ENCODE peak calls at places on chromosome 3, in four cellular contexts. G is Peyer's patch, R is cardiac fibroblast, H is GM12891. M is an unnamed sample.

GRCh38 chr3:63762180-63762579 is 56.9 kb upstream of the C3orf49 start:
- DNase-seq in G (no peak), H (no peak), R (peak), M (no peak)

GRCh38 chr3:87088984-87089841 is 98.3 kb upstream of the VGLL3 start:
- DNase-seq in H (peak), R (peak), G (peak), M (peak)

GRCh38 chr3:150227839-150228238 is 180.3 kb upstream of the TSC22D2 start:
- DNase-seq in G (peak), H (peak), R (peak), M (peak)

GRCh38 chr3:10023587-10024310 is 2.5 kb upstream of the FANCD2 start:
- DNase-seq in R (peak), H (no peak), G (no peak), M (no peak)

GRCh38 chr3:99965077-99965476 is 147.4 kb downstream of the CMSS1 start:
- DNase-seq in R (peak), H (no peak), G (no peak), M (peak)

GRCh38 chr3:13883681-13884080 is 3.8 kb upstream of the WNT7A start:
- DNase-seq in G (no peak), H (no peak), R (no peak), M (no peak)

GRCh38 chr3:146350852-146351251 is 99.9 kb upstream of the PLSCR4 start:
- DNase-seq in G (no peak), H (no peak), R (no peak), M (no peak)

GRCh38 chr3:78420611-78421010 is 1347.2 kb downstream of the ROBO1 start:
- DNase-seq in R (no peak), H (no peak), G (no peak), M (no peak)

GRCh38 chr3:94862703-94863102 is 799.8 kb downstream of the NSUN3 start:
- DNase-seq in H (no peak), R (peak), G (no peak), M (no peak)

GRCh38 chr3:181103605-181104004 is 114.1 kb upstream of the DNAJC19 start:
- DNase-seq in G (no peak), H (no peak), R (no peak), M (no peak)

GRCh38 chr3:33717616-33717865 is 513 bp downstream of the CLASP2 start:
- DNase-seq in G (peak), H (peak), R (peak), M (peak)

GRCh38 chr3:76024640-76025039 is 239.3 kb upstream of the ZNF717 start:
- DNase-seq in R (peak), G (no peak), H (no peak), M (no peak)

GRCh38 chr3:188832146-188832545 is 339.6 kb upstream of the TPRG1 start:
- DNase-seq in G (no peak), H (no peak), R (no peak), M (no peak)

GRCh38 chr3:125067225-125067624 is 11.4 kb upstream of the HEG1 start:
- DNase-seq in H (no peak), G (no peak), R (peak), M (no peak)

GRCh38 chr3:194945508-194945907 is 259.8 kb downstream of the FAM43A start:
- DNase-seq in R (no peak), G (no peak), H (no peak), M (no peak)

GRCh38 chr3:155664922-155665695 is 79.8 kb downstream of the PLCH1 start:
- DNase-seq in R (peak), G (peak), H (no peak), M (peak)

GRCh38 chr3:79886204-79886603 is 118.4 kb upstream of the ROBO1 start:
- DNase-seq in H (no peak), R (no peak), G (no peak), M (no peak)

GRCh38 chr3:84905556-84905920 is 53.3 kb upstream of the CADM2 start:
- DNase-seq in G (no peak), R (no peak), H (no peak), M (no peak)

GRCh38 chr3:23594897-23595670 is 210.7 kb upstream of the UBE2E1 start:
- DNase-seq in R (peak), H (no peak), G (no peak), M (no peak)

GRCh38 chr3:29281265-29282228 is 676 bp downstream of the RBMS3 start:
- DNase-seq in H (no peak), G (no peak), R (peak), M (peak)

GRCh38 chr3:49165771-49166751 is at the start of gene CCDC71:
- DNase-seq in R (peak), H (peak), G (peak), M (peak)

GRCh38 chr3:48692551-48692950 is 6.8 kb upstream of the NCKIPSD start:
- DNase-seq in H (no peak), R (no peak), G (no peak), M (no peak)

GRCh38 chr3:32283304-32283703 is 44.8 kb downstream of the CMTM8 start:
- DNase-seq in H (no peak), R (peak), G (no peak), M (peak)

GRCh38 chr3:138862924-138863775 is 28.4 kb upstream of the PIK3CB start:
- DNase-seq in R (peak), H (no peak), G (peak), M (peak)

GRCh38 chr3:36631549-36631948 is 132.8 kb downstream of the DCLK3 start:
- DNase-seq in R (no peak), H (no peak), G (no peak), M (no peak)

GRCh38 chr3:16399473-16399872 is 114.0 kb downstream of the RFTN1 start:
- DNase-seq in G (no peak), H (no peak), R (peak), M (peak)

GRCh38 chr3:181752202-181752671 is 40.5 kb downstream of the SOX2 start:
- DNase-seq in R (no peak), G (no peak), H (no peak), M (no peak)